ENCODE peak calls at places on chromosomes 16 and 17, in eight cellular contexts. K, J, V, A, W, C, T and R are unnamed samples.

GRCh38 chr16:54174201-54174600 is 112.4 kb downstream of the IRX3 start:
- DNase-seq in W (no peak), V (no peak), K (no peak), J (no peak), C (no peak), T (peak; percentile 82), A (no peak), R (no peak)

GRCh38 chr17:69466905-69467630 is 52.6 kb downstream of the MAP2K6 start:
- DNase-seq in W (no peak), T (peak; percentile 33), J (no peak), V (no peak), K (no peak), A (no peak), C (no peak), R (no peak)

GRCh38 chr16:75478480-75479345 is 14.2 kb upstream of the TMEM170A start:
- DNase-seq in J (no peak), A (no peak), W (no peak), C (no peak), V (no peak), T (no peak), K (no peak), R (no peak)

GRCh38 chr17:78953356-78954350 is 26.1 kb downstream of the LGALS3BP start:
- DNase-seq in J (no peak), C (no peak), V (no peak), W (no peak), T (no peak), K (no peak), A (no peak), R (no peak)

GRCh38 chr17:65558683-65559311 is 2.7 kb downstream of the AXIN2 start:
- DNase-seq in J (no peak), K (no peak), A (no peak), T (no peak), C (no peak), W (no peak), V (no peak), R (no peak)

GRCh38 chr17:1713878-1714487 is 3.8 kb upstream of the TLCD2 start:
- DNase-seq in V (no peak), T (peak; percentile 62), A (no peak), K (no peak), W (no peak), C (no peak), J (no peak), R (no peak)

GRCh38 chr17:56292628-56293027 is 139.4 kb downstream of the ANKFN1 start:
- DNase-seq in W (no peak), V (no peak), A (no peak), C (no peak), J (no peak), K (no peak), T (no peak), R (no peak)

GRCh38 chr17:80129006-80129565 is 17.8 kb downstream of the EIF4A3 start:
- DNase-seq in C (no peak), W (no peak), K (no peak), A (no peak), T (no peak), J (no peak), V (no peak), R (no peak)

GRCh38 chr17:29369831-29370735 is 20.1 kb upstream of the TAOK1 start:
- DNase-seq in W (peak; percentile 55), J (peak; percentile 11), V (no peak), C (peak; percentile 89), K (peak; percentile 70), T (peak; percentile 73), A (peak; percentile 3), R (peak; percentile 18)

GRCh38 chr17:64084940-64085649 is 44.8 kb downstream of the ERN1 start:
- DNase-seq in W (no peak), T (no peak), C (no peak), K (no peak), V (no peak), J (no peak), A (no peak), R (no peak)

GRCh38 chr16:53115047-53115446 is 60.3 kb downstream of the CHD9 start:
- DNase-seq in T (no peak), A (no peak), K (no peak), J (no peak), V (no peak), C (no peak), W (no peak), R (no peak)

GRCh38 chr17:19354123-19354522 is 8.4 kb downstream of the B9D1 start:
- DNase-seq in A (no peak), K (peak; percentile 93), C (no peak), V (no peak), W (peak; percentile 78), T (no peak), J (no peak), R (no peak)

GRCh38 chr17:7045492-7046126 is 1.7 kb upstream of the SLC16A11 start:
- DNase-seq in T (peak; percentile 90), A (no peak), J (no peak), C (peak; percentile 82), W (peak; percentile 67), K (peak; percentile 52), V (no peak), R (no peak)

GRCh38 chr16:12535535-12536411 is 267.9 kb downstream of the CPPED1 start:
- DNase-seq in A (no peak), W (no peak), J (no peak), T (no peak), V (no peak), C (no peak), K (no peak), R (peak; percentile 9)

GRCh38 chr17:48565024-48565558 is 13.1 kb downstream of the HOXB4 start:
- DNase-seq in W (no peak), C (no peak), J (no peak), A (no peak), K (no peak), T (no peak), V (no peak), R (no peak)

GRCh38 chr17:6462692-6463091 is 18.4 kb downstream of the PIMREG start:
- DNase-seq in J (no peak), A (no peak), W (no peak), T (no peak), K (no peak), C (no peak), V (no peak), R (no peak)

GRCh38 chr16:54425068-54425467 is 138.5 kb upstream of the IRX3 start:
- DNase-seq in V (no peak), J (no peak), C (no peak), W (no peak), K (no peak), T (peak; percentile 30), A (no peak), R (no peak)

GRCh38 chr16:87703071-87703470 is 62.7 kb downstream of the KLHDC4 start:
- DNase-seq in V (no peak), J (no peak), C (no peak), W (no peak), T (no peak), A (no peak), K (no peak), R (no peak)

GRCh38 chr16:46768809-46769208 is 20.7 kb upstream of the MYLK3 start:
- DNase-seq in W (no peak), T (peak; percentile 89), A (no peak), J (no peak), V (no peak), K (no peak), C (no peak), R (no peak)

GRCh38 chr17:17844500-17844899 is 7.7 kb upstream of the SREBF1 start:
- DNase-seq in A (no peak), W (no peak), K (no peak), T (no peak), C (no peak), V (no peak), J (no peak), R (no peak)

GRCh38 chr16:30644334-30644830 is 6.4 kb upstream of the PRR14 start:
- DNase-seq in K (no peak), C (no peak), W (no peak), J (no peak), V (no peak), A (no peak), T (peak; percentile 49), R (no peak)

GRCh38 chr17:80265205-80266068 is 4.8 kb downstream of the RNF213 start:
- DNase-seq in J (no peak), T (no peak), V (no peak), W (no peak), K (no peak), A (peak; percentile 58), C (no peak), R (peak; percentile 38)

GRCh38 chr16:89374393-89374948 is 115.9 kb downstream of the ANKRD11 start:
- DNase-seq in T (peak; percentile 86), A (no peak), J (peak; percentile 30), C (no peak), K (no peak), V (no peak), W (no peak), R (no peak)

GRCh38 chr17:21253646-21254441 is 634 bp upstream of the NATD1 start:
- DNase-seq in V (no peak), A (no peak), K (no peak), W (no peak), T (no peak), J (no peak), C (no peak), R (no peak)